ENCODE peak calls at places on chromosomes 6 and 20, in ten cellular contexts. N is activated T-helper 1 cell treated with anti-CD3 and anti-CD28 coated beads, Interleukin-12 subunit alpha, Interleukin-12 subunit beta, Interleukin-2, Interleukin-4 antibody, amounts not matched to agents 30 ng/mL and 10 ng/mL and 1 ng/mL, durations not matched to agents 14 hours and 24 hours and 36 hours; W is hippocampal formation; C is Kasumi-1; X is stimulated activated CD8-positive, alpha-beta memory T cell treated with anti-CD3 and anti-CD28 coated beads, Interleukin-15, amount 100 ng/mL, for 24 hours; I is fibroblast of mammary gland; J is T follicular helper cell; T is left cardiac atrium; E is AG09319; H is GM23248. P is an unnamed sample.

GRCh38 chr6:138087549-138087948 is 19.7 kb downstream of the PERP start:
- DNase-seq in N (no peak), W (no peak), C (no peak), X (no peak), I (no peak), J (no peak), T (no peak), E (no peak), H (peak), P (no peak)

GRCh38 chr6:167736486-167737204 is 90.1 kb upstream of the AFDN start:
- DNase-seq in N (no peak), W (no peak), C (no peak), X (no peak), I (no peak), J (no peak), T (no peak), E (no peak), H (no peak), P (no peak)

GRCh38 chr6:56890683-56891429 is 64.1 kb upstream of the BEND6 start:
- DNase-seq in N (peak), W (no peak), C (peak), X (no peak), I (peak), J (no peak), T (no peak), E (peak), H (peak), P (no peak)

GRCh38 chr20:39338977-39339376 is 376.8 kb downstream of the DHX35 start:
- DNase-seq in N (no peak), W (no peak), C (no peak), X (no peak), I (peak), J (no peak), T (peak), E (no peak), H (peak), P (no peak)

GRCh38 chr20:48831702-48832422 is 4.1 kb upstream of the PREX1 start:
- DNase-seq in N (no peak), W (peak), C (no peak), X (no peak), I (peak), J (no peak), T (peak), E (peak), H (peak), P (no peak)

GRCh38 chr6:35494161-35494563 is 2.7 kb downstream of the TEAD3 start:
- DNase-seq in N (no peak), W (no peak), C (peak), X (no peak), I (no peak), J (no peak), T (no peak), E (no peak), H (peak), P (no peak)

GRCh38 chr6:44787254-44787844 is 399.8 kb downstream of the CDC5L start:
- DNase-seq in N (no peak), W (no peak), C (no peak), X (no peak), I (no peak), J (no peak), T (no peak), E (no peak), H (no peak), P (no peak)

GRCh38 chr20:36371391-36371790 is 65.3 kb downstream of the DLGAP4 start:
- DNase-seq in N (no peak), W (no peak), C (no peak), X (no peak), I (no peak), J (no peak), T (no peak), E (no peak), H (no peak), P (no peak)

GRCh38 chr20:58026361-58026760 is 202.1 kb downstream of the ANKRD60 start:
- DNase-seq in N (no peak), W (no peak), C (no peak), X (no peak), I (no peak), J (no peak), T (no peak), E (no peak), H (no peak), P (no peak)

P was measured in NCI-H1436 treated with DMSO at 0.1 percent for 48 hours.